ENCODE peak calls at places on chromosome 10, in four cellular contexts. L is stimulated activated CD8-positive, alpha-beta memory T cell treated with anti-CD3 and anti-CD28 coated beads, Interleukin-15, amount 100 ng/mL, for 24 hours; Q is EL; A is left cardiac atrium. J is an unnamed sample.

GRCh38 chr10:80409121-80409520 is 770 bp downstream of the PRXL2A start:
- DNase-seq in L (no peak), Q (no peak), A (no peak), J (no peak)

GRCh38 chr10:70699659-70700174 is 27.4 kb downstream of the ADAMTS14 start:
- DNase-seq in L (no peak), Q (peak), A (no peak), J (no peak)

GRCh38 chr10:73225518-73225917 is 21.5 kb downstream of the DNAJC9 start:
- DNase-seq in L (no peak), Q (peak), A (no peak), J (no peak)

GRCh38 chr10:74743401-74743800 is 83.0 kb upstream of the KAT6B start:
- DNase-seq in L (no peak), Q (no peak), A (no peak), J (no peak)

GRCh38 chr10:103564799-103565365 is 71.4 kb downstream of the NEURL1 start:
- DNase-seq in L (peak), Q (no peak), A (no peak), J (no peak)

GRCh38 chr10:25831138-25831537 is 102.9 kb upstream of the MYO3A start:
- DNase-seq in L (no peak), Q (no peak), A (no peak), J (no peak)

GRCh38 chr10:66836057-66836456 is 89.8 kb upstream of the LRRTM3 start:
- DNase-seq in L (no peak), Q (peak), A (no peak), J (no peak)

GRCh38 chr10:47435081-47435480 is 48.8 kb downstream of the ANXA8 start:
- DNase-seq in L (no peak), Q (no peak), A (no peak), J (no peak)

GRCh38 chr10:103897241-103897774 is 20.7 kb downstream of the STN1 start:
- DNase-seq in L (no peak), Q (no peak), A (no peak), J (no peak)

GRCh38 chr10:69913586-69913985 is 111.9 kb downstream of the COL13A1 start:
- DNase-seq in L (no peak), Q (no peak), A (no peak), J (no peak)

GRCh38 chr10:35335718-35336083 is 608 bp upstream of the CCNY start:
- DNase-seq in L (no peak), Q (peak), A (peak), J (no peak)

GRCh38 chr10:103854687-103855423 is 521 bp downstream of the SH3PXD2A start:
- DNase-seq in L (no peak), Q (peak), A (peak), J (no peak)

GRCh38 chr10:116567335-116567734 is 21.6 kb downstream of the PNLIP start:
- DNase-seq in L (no peak), Q (no peak), A (no peak), J (no peak)

GRCh38 chr10:17657116-17657500 is 13.2 kb downstream of the STAM start:
- DNase-seq in L (no peak), Q (no peak), A (no peak), J (no peak)

GRCh38 chr10:111440501-111440900 is 363.7 kb downstream of the ADRA2A start:
- DNase-seq in L (no peak), Q (no peak), A (no peak), J (no peak)

GRCh38 chr10:26479766-26480492 is 41.8 kb downstream of the APBB1IP start:
- DNase-seq in L (no peak), Q (no peak), A (no peak), J (no peak)

GRCh38 chr10:72334196-72334831 is 20.4 kb downstream of the DNAJB12 start:
- DNase-seq in L (no peak), Q (no peak), A (no peak), J (peak)

GRCh38 chr10:75042292-75042974 is 69.0 kb upstream of the SAMD8 start:
- DNase-seq in L (no peak), Q (peak), A (no peak), J (no peak)

GRCh38 chr10:72087969-72088878 is at the start of gene SPOCK2:
- DNase-seq in L (no peak), Q (no peak), A (peak), J (no peak)

GRCh38 chr10:45373003-45373782 is 823 bp upstream of the ALOX5 start:
- DNase-seq in L (no peak), Q (no peak), A (no peak), J (no peak)

GRCh38 chr10:9056521-9056920 is 1002.0 kb downstream of the GATA3 start:
- DNase-seq in L (no peak), Q (no peak), A (no peak), J (no peak)

GRCh38 chr10:49360271-49361177 is 35.4 kb downstream of the DRGX start:
- DNase-seq in L (no peak), Q (peak), A (peak), J (peak)

GRCh38 chr10:36636285-36636839 is 489.0 kb upstream of the ANKRD30A start:
- DNase-seq in L (no peak), Q (no peak), A (no peak), J (no peak)

J was measured in DMS 273 treated with DMSO at 0.1 percent for 48 hours.